ENCODE peak calls at places on chromosomes 4 and X, in six cellular contexts. One of them, this sample, is unnamed.

GRCh38 chr4:87444741-87445140 is 22.4 kb downstream of the NUDT9 start:
- DNase-seq in GM12878: no peak
- DNase-seq in SK-N-SH: no peak
- DNase-seq in IMR-90: no peak
- DNase-seq in HepG2: no peak
- DNase-seq in K562: no peak
- DNase-seq in this sample: no peak

GRCh38 chrX:43804021-43804420 is 78.2 kb downstream of the MAOB start:
- DNase-seq in K562: no peak
- DNase-seq in SK-N-SH: no peak
- DNase-seq in IMR-90: no peak
- DNase-seq in HepG2: no peak
- DNase-seq in GM12878: no peak
- DNase-seq in this sample: no peak

GRCh38 chrX:155747520-155747919 is 133.6 kb upstream of the VAMP7 start:
- DNase-seq in IMR-90: no peak
- DNase-seq in GM12878: no peak
- DNase-seq in SK-N-SH: no peak
- DNase-seq in K562: no peak
- DNase-seq in HepG2: no peak
- DNase-seq in this sample: no peak

GRCh38 chr4:8779371-8779988 is 92.2 kb downstream of the HMX1 start:
- DNase-seq in K562: no peak
- DNase-seq in HepG2: no peak
- DNase-seq in GM12878: no peak
- DNase-seq in SK-N-SH: peak
- DNase-seq in IMR-90: no peak
- DNase-seq in this sample: no peak

GRCh38 chr4:2048831-2049230 is 10.3 kb upstream of the NAT8L start:
- DNase-seq in SK-N-SH: no peak
- DNase-seq in GM12878: no peak
- DNase-seq in HepG2: no peak
- DNase-seq in IMR-90: no peak
- DNase-seq in K562: no peak
- DNase-seq in this sample: no peak

GRCh38 chr4:17761062-17761461 is 20.4 kb downstream of the FAM184B start:
- DNase-seq in HepG2: no peak
- DNase-seq in GM12878: no peak
- DNase-seq in IMR-90: no peak
- DNase-seq in SK-N-SH: no peak
- DNase-seq in K562: no peak
- DNase-seq in this sample: no peak

GRCh38 chr4:159655547-159655946 is 552.7 kb downstream of the RAPGEF2 start:
- DNase-seq in SK-N-SH: no peak
- DNase-seq in IMR-90: no peak
- DNase-seq in HepG2: no peak
- DNase-seq in GM12878: no peak
- DNase-seq in K562: no peak
- DNase-seq in this sample: no peak

GRCh38 chr4:151250706-151251105 is 26.3 kb upstream of the PRSS48 start:
- DNase-seq in SK-N-SH: no peak
- DNase-seq in GM12878: no peak
- DNase-seq in HepG2: no peak
- DNase-seq in IMR-90: no peak
- DNase-seq in K562: no peak
- DNase-seq in this sample: no peak

GRCh38 chr4:118327554-118328241 is 25.1 kb downstream of the PRSS12 start:
- DNase-seq in SK-N-SH: peak
- DNase-seq in HepG2: no peak
- DNase-seq in K562: no peak
- DNase-seq in GM12878: no peak
- DNase-seq in IMR-90: peak
- DNase-seq in this sample: no peak

DNA sequence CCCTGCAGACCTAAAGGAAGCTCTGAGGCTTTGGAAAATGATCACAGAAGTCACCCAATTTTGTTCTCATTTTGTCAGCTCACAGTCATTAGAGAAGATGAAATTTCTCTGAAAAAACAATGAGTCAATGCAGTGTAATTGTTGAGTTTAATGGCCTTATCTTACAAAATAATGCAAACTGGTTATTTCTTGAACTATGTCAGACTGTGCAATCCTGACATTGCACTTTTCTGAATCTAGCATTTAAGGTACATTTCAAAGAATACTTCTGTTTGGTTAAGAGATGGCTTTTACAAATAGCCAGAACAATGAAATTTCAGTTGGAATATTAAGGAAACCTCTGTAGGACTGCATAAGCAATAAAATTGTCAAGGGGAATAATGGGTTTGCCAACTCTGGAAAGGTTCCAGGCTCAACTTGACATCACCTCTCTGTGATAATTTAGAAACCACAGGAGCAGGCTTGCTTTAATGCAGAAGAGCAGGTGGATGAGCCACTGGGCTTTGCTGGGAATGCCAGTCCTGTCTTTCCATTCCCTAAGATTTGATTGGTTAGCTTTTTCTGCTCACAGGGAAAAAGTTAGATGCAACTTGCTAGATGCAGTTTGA is 222.8 kb downstream of the FRMPD4 start:
- DNase-seq in HepG2: no peak
- DNase-seq in K562: no peak
- DNase-seq in SK-N-SH: no peak
- DNase-seq in IMR-90: peak
- DNase-seq in GM12878: no peak
- DNase-seq in this sample: peak
- TF ChIP-seq RAD21 in HepG2: no peak
- TF ChIP-seq RAD21 in K562: no peak
- TF ChIP-seq RAD21 in SK-N-SH: no peak
- TF ChIP-seq RAD21 in IMR-90: no peak
- TF ChIP-seq RAD21 in GM12878: no peak
- TF ChIP-seq RAD21 in this sample: no peak

GRCh38 chrX:78957768-78958130 is 12.6 kb downstream of the P2RY10 start:
- DNase-seq in SK-N-SH: no peak
- DNase-seq in K562: no peak
- DNase-seq in IMR-90: no peak
- DNase-seq in GM12878: peak
- DNase-seq in HepG2: no peak
- DNase-seq in this sample: no peak
- H3K27ac ChIP-seq in SK-N-SH: no peak
- H3K27ac ChIP-seq in K562: no peak
- H3K27ac ChIP-seq in IMR-90: no peak
- H3K27ac ChIP-seq in GM12878: peak
- H3K27ac ChIP-seq in HepG2: no peak
- H3K27ac ChIP-seq in this sample: no peak

DNA sequence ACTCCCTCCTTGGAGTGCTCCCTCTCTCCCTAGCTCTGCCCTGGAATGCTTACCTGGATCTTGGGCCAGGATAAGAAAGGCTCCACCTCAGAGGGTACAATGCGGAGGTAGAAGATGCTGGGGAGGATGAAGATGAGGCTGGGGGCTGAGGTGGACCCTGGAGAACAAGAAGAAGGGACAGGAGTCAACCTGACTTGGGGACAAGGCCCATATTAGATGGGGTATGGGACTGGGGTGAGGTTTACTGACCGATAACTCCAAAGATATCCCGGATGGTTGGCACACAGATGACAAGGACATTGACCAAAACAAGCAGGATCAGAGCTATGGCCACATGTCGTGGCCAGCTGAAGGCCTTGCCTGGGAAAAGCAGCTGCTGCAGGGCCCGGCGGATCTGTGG is 10.6 kb downstream of the SLC38A5 start:
- DNase-seq in K562: no peak
- DNase-seq in GM12878: no peak
- DNase-seq in SK-N-SH: no peak
- DNase-seq in IMR-90: no peak
- DNase-seq in HepG2: no peak
- DNase-seq in this sample: no peak
- TF ChIP-seq USF2 in K562: no peak
- TF ChIP-seq USF2 in GM12878: no peak
- TF ChIP-seq USF2 in SK-N-SH: no peak
- TF ChIP-seq USF2 in IMR-90: no peak
- TF ChIP-seq USF2 in HepG2: no peak
- TF ChIP-seq USF2 in this sample: no peak

GRCh38 chr4:74311696-74312313 is 3.5 kb downstream of the EPGN start:
- DNase-seq in SK-N-SH: peak
- DNase-seq in K562: no peak
- DNase-seq in GM12878: peak
- DNase-seq in HepG2: peak
- DNase-seq in IMR-90: peak
- DNase-seq in this sample: peak
- TF ChIP-seq RAD21 in SK-N-SH: peak
- TF ChIP-seq RAD21 in K562: peak
- TF ChIP-seq RAD21 in GM12878: peak
- TF ChIP-seq RAD21 in HepG2: peak
- TF ChIP-seq RAD21 in IMR-90: peak
- TF ChIP-seq RAD21 in this sample: peak

DNA sequence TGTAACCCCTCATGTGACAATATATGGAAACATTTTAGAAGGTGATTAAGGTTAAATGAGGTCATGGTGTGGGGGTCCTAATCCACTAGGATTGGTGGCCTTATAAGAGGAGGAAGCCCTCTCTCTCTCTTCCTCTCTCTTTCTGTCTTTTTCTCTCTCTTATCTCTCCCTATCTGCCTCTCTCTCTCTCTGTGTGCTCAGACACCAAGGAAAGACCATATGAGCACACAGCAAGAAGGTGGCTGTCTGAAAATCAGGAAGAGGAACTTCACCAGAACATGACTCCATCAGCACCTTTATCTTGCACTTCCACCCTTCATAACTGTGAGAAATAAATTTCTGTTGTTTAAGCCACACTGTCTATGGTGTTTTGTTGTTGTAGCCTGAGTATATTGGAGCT is 1472.2 kb downstream of the PCDH7 start:
- DNase-seq in GM12878: no peak
- DNase-seq in K562: peak
- DNase-seq in SK-N-SH: no peak
- DNase-seq in HepG2: no peak
- DNase-seq in IMR-90: no peak
- DNase-seq in this sample: no peak
- H3K27ac ChIP-seq in GM12878: no peak
- H3K27ac ChIP-seq in K562: peak
- H3K27ac ChIP-seq in SK-N-SH: no peak
- H3K27ac ChIP-seq in HepG2: no peak
- H3K27ac ChIP-seq in IMR-90: no peak
- H3K27ac ChIP-seq in this sample: no peak

This sample was measured in A549.